ENCODE peak calls at places on chromosomes 11 and 22, in four cellular contexts. E is left ventricle myocardium inferior, V is amniotic stem cell, S is DMS79 treated with DMSO at 0.1 percent for 48 hours. T is an unnamed sample.

GRCh38 chr11:61853698-61854169 is 25.6 kb downstream of the FADS2 start:
- DNase-seq in S (no peak), V (no peak), E (no peak), T (no peak)

GRCh38 chr22:18965526-18966421 is 29.7 kb upstream of the PRODH start:
- DNase-seq in S (no peak), V (no peak), E (no peak), T (no peak)

GRCh38 chr11:78630561-78631303 is 56.1 kb upstream of the NARS2 start:
- DNase-seq in E (no peak), S (no peak), V (no peak), T (no peak)

GRCh38 chr11:65811764-65812475 is 21.8 kb upstream of the SNX32 start:
- DNase-seq in E (no peak), S (no peak), V (no peak), T (no peak)

GRCh38 chr11:13889566-13890214 is 72.8 kb upstream of the SPON1 start:
- DNase-seq in S (peak), E (no peak), V (no peak), T (no peak)

GRCh38 chr22:50040717-50041116 is 17.4 kb downstream of the TTLL8 start:
- DNase-seq in E (no peak), V (no peak), S (no peak), T (no peak)

GRCh38 chr22:49968313-49968830 is 7.8 kb downstream of the PIM3 start:
- DNase-seq in E (peak), S (no peak), V (no peak), T (no peak)

GRCh38 chr22:42313804-42314581 is 43.5 kb upstream of the TCF20 start:
- DNase-seq in E (peak), V (no peak), S (peak), T (no peak)

GRCh38 chr22:45455212-45455611 is 41.7 kb downstream of the RIBC2 start:
- DNase-seq in S (no peak), E (no peak), V (no peak), T (no peak)

GRCh38 chr22:36081023-36081431 is 52.4 kb upstream of the RBFOX2 start:
- DNase-seq in E (no peak), V (peak), S (no peak), T (peak)